ENCODE peak calls at places on chromosomes 6 and 20, in six cellular contexts. W, U, N, H, R and Y are unnamed samples.

GRCh38 chr6:22664968-22665367 is 95.6 kb downstream of the HDGFL1 start:
- DNase-seq in N (no peak), H (no peak), U (no peak), W (no peak), R (no peak), Y (no peak)

GRCh38 chr6:170137176-170137891 is 153.5 kb downstream of the DLL1 start:
- DNase-seq in U (peak; percentile 64), W (peak; percentile 32), N (peak; percentile 45), H (no peak), R (peak; percentile 3), Y (no peak)

GRCh38 chr20:23008673-23009072 is 26.4 kb upstream of the SSTR4 start:
- DNase-seq in R (peak; percentile 42), H (no peak), U (no peak), W (no peak), N (no peak), Y (no peak)

GRCh38 chr6:65116326-65116725 is 590.7 kb downstream of the EYS start:
- DNase-seq in W (no peak), U (no peak), R (no peak), H (no peak), N (no peak), Y (no peak)

GRCh38 chr6:6886160-6886885 is 221.4 kb upstream of the RREB1 start:
- DNase-seq in N (no peak), U (no peak), W (no peak), R (no peak), H (no peak), Y (no peak)

GRCh38 chr6:138004423-138005287 is 102.6 kb downstream of the PERP start:
- DNase-seq in W (no peak), N (no peak), R (peak; percentile 63), H (no peak), U (no peak), Y (peak; percentile 23)

GRCh38 chr20:46562373-46563169 is 12.1 kb upstream of the OCSTAMP start:
- DNase-seq in U (peak; percentile 75), H (peak; percentile 89), N (peak; percentile 33), R (peak; percentile 68), W (peak; percentile 76), Y (peak; percentile 57)

GRCh38 chr6:32945106-32945761 is 4.4 kb upstream of the HLA-DMB start:
- DNase-seq in U (no peak), H (no peak), N (no peak), W (no peak), R (no peak), Y (no peak)

GRCh38 chr20:18267815-18268214 is 20.5 kb upstream of the ZNF133 start:
- DNase-seq in R (no peak), N (no peak), W (no peak), H (no peak), U (no peak), Y (no peak)

GRCh38 chr6:47473791-47474351 is 3.7 kb upstream of the CD2AP start:
- DNase-seq in H (no peak), U (no peak), N (no peak), R (peak; percentile 23), W (no peak), Y (no peak)

GRCh38 chr6:35305117-35305516 is 7.5 kb downstream of the DEF6 start:
- DNase-seq in N (no peak), W (no peak), R (no peak), H (no peak), U (no peak), Y (no peak)

GRCh38 chr6:4351857-4352669 is 216.7 kb upstream of the ECI2 start:
- DNase-seq in H (peak; percentile 88), N (peak; percentile 75), R (peak; percentile 96), W (peak; percentile 41), U (peak; percentile 58), Y (peak; percentile 97)

GRCh38 chr6:125421853-125422252 is 120.1 kb upstream of the HDDC2 start:
- DNase-seq in U (peak; percentile 33), W (no peak), H (peak; percentile 71), N (peak; percentile 27), R (peak; percentile 55), Y (no peak)

GRCh38 chr6:55636406-55637102 is 57.6 kb upstream of the HMGCLL1 start:
- DNase-seq in W (no peak), R (peak; percentile 73), H (no peak), U (no peak), N (no peak), Y (no peak)

GRCh38 chr6:139757766-139758655 is 383.6 kb upstream of the CITED2 start:
- DNase-seq in U (no peak), H (no peak), N (no peak), W (no peak), R (peak; percentile 78), Y (peak; percentile 87)

GRCh38 chr6:7473805-7474329 is 67.6 kb upstream of the DSP start:
- DNase-seq in U (no peak), N (no peak), R (no peak), W (no peak), H (no peak), Y (no peak)

GRCh38 chr20:22507240-22507961 is 77.0 kb downstream of the FOXA2 start:
- DNase-seq in R (no peak), N (no peak), W (no peak), H (no peak), U (no peak), Y (no peak)

DNA sequence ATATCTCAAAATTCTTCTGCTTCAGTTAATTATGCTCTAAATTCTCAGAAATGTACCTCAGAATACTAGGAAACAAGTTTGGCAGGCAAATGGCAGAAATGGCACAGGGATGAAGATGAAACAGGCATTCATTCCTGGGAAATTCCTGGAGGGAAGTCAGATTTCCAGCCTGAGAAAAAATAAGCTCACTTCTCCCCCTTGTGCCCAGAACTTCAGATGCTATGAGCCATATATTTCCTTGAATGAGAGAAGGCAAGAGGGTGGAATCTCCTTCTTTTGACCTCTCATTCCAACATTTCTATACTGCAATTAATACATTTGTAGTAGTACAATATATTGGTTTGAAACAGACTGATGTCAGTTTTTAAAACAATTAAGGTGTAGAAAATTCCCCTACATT is 22.8 kb downstream of the RGS17 start:
- DNase-seq in W (no peak), R (peak; percentile 54), N (no peak), U (no peak), H (no peak), Y (peak; percentile 44)
- TF ChIP-seq CTCF in W (peak; percentile 52), R (peak; percentile 43), N (peak; percentile 34), U (no peak), H (peak; percentile 47), Y (peak; percentile 61)

DNA sequence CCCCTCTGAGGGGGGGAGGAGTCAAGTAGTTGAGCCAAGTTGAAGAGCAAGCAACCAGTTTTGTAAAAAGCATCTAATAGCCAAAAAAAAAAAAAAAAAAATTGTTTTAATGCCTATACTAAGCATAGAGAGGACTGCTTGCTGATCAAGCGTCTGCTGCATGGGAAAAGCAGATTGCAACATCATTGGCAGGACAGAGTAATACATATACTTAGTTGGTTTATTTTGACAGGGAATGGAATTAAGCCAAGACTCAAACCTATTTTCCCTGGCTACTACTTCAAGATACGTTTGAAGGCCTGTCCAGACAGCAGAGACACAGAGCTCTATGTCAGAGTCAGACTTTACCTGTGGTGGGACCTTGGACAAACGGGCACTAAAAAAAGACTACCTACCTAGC is 120.5 kb downstream of the RTN4IP1 start:
- DNase-seq in N (no peak), W (no peak), R (peak; percentile 37), H (no peak), U (no peak), Y (no peak)
- H3K4me3 ChIP-seq in N (no peak overlapping the region), W (no peak overlapping the region), R (no peak overlapping the region), H (no peak overlapping the region), U (no peak overlapping the region), Y (no peak overlapping the region)

GRCh38 chr6:95548188-95548837 is 29.0 kb upstream of the MANEA start:
- DNase-seq in W (no peak), U (no peak), H (no peak), R (no peak), N (no peak), Y (no peak)
- TF ChIP-seq CTCF in W (no peak), U (no peak), H (no peak), R (no peak), N (no peak), Y (no peak)

DNA sequence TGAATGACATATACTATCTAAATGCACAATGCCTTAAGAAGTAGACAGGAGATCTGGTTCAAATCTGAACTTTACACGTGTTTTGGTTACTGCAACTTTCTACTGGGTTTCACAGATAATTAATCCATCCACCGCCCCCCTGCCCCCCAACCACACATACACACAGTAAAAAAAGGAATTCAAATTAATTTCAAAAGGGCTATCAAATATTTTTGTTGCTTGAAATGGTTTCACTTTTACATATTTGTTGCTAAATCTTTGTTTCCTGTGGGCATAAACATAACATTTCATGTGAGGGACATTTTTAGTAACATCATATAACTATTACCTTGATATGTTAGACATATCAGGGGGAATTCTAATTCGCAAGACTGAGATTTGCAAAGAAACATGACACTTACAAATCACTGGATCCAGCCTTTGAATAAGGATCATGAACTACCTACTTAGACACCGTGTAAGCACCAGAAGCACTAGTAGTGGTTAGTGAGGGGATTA is 7.5 kb downstream of the NEDD9 start:
- DNase-seq in R (peak; percentile 31), N (no peak), H (no peak), U (no peak), W (no peak), Y (no peak)
- H3K4me3 ChIP-seq in R (no peak overlapping the region), N (no peak overlapping the region), H (no peak overlapping the region), U (no peak overlapping the region), W (no peak overlapping the region), Y (no peak overlapping the region)

GRCh38 chr6:130676077-130676772 is 151.0 kb upstream of the SMLR1 start:
- DNase-seq in N (no peak), U (peak; percentile 71), W (no peak), R (no peak), H (no peak), Y (peak; percentile 34)
- TF ChIP-seq CTCF in N (no peak), U (no peak), W (no peak), R (no peak), H (no peak), Y (no peak)

GRCh38 chr6:10522929-10523573 is 1.9 kb downstream of the GCNT2 start:
- DNase-seq in R (no peak), N (no peak), W (no peak), H (no peak), U (no peak), Y (no peak)
- H3K4me3 ChIP-seq in R (no peak overlapping the region), N (peak overlapping the region; percentile 39), W (no peak overlapping the region), H (no peak overlapping the region), U (no peak overlapping the region), Y (no peak overlapping the region)